ENCODE peak calls at places on chromosomes 16 and 17, in six cellular contexts. N is GM13977, C is colonic mucosa, Z is mucosa of descending colon, P is WTC11, I is cardiac fibroblast. G is an unnamed sample.

GRCh38 chr17:2024572-2025219 is 438 bp downstream of the RTN4RL1 start:
- DNase-seq in N (no peak), C (no peak), Z (no peak), P (peak), I (no peak), G (no peak)

GRCh38 chr16:841455-842060 is 41.0 kb upstream of the GNG13 start:
- DNase-seq in N (no peak), C (no peak), Z (no peak), P (no peak), I (no peak), G (no peak)

GRCh38 chr16:88539652-88540345 is 30.4 kb upstream of the ZC3H18 start:
- DNase-seq in N (no peak), C (no peak), Z (no peak), P (no peak), I (no peak), G (no peak)

GRCh38 chr16:26665166-26665939 is 401.4 kb upstream of the C16orf82 start:
- DNase-seq in N (no peak), C (no peak), Z (no peak), P (no peak), I (no peak), G (no peak)

GRCh38 chr17:57389474-57389873 is 133.2 kb downstream of the MSI2 start:
- DNase-seq in N (no peak), C (no peak), Z (no peak), P (no peak), I (no peak), G (no peak)

GRCh38 chr17:1511756-1512321 is 4.6 kb downstream of the INPP5K start:
- DNase-seq in N (no peak), C (peak), Z (peak), P (no peak), I (peak), G (no peak)

GRCh38 chr16:4664538-4665418 is 28.6 kb upstream of the NUDT16L1 start:
- DNase-seq in N (peak), C (peak), Z (peak), P (no peak), I (no peak), G (peak)

GRCh38 chr16:75398333-75398732 is 35.0 kb downstream of the CFDP1 start:
- DNase-seq in N (no peak), C (no peak), Z (no peak), P (no peak), I (no peak), G (no peak)

GRCh38 chr16:88697831-88698693 is 8.1 kb downstream of the RNF166 start:
- DNase-seq in N (no peak), C (no peak), Z (no peak), P (peak), I (no peak), G (no peak)

GRCh38 chr16:9366048-9366969 is 274.9 kb downstream of the HAPSTR1 start:
- DNase-seq in N (no peak), C (no peak), Z (no peak), P (no peak), I (no peak), G (no peak)

GRCh38 chr16:9374076-9374475 is 282.6 kb downstream of the HAPSTR1 start:
- DNase-seq in N (no peak), C (no peak), Z (no peak), P (no peak), I (no peak), G (no peak)

GRCh38 chr16:9372934-9373890 is 281.8 kb downstream of the HAPSTR1 start:
- DNase-seq in N (no peak), C (no peak), Z (no peak), P (no peak), I (no peak), G (no peak)

GRCh38 chr16:9371713-9372448 is 280.4 kb downstream of the HAPSTR1 start:
- DNase-seq in N (no peak), C (no peak), Z (no peak), P (no peak), I (no peak), G (no peak)

DNA sequence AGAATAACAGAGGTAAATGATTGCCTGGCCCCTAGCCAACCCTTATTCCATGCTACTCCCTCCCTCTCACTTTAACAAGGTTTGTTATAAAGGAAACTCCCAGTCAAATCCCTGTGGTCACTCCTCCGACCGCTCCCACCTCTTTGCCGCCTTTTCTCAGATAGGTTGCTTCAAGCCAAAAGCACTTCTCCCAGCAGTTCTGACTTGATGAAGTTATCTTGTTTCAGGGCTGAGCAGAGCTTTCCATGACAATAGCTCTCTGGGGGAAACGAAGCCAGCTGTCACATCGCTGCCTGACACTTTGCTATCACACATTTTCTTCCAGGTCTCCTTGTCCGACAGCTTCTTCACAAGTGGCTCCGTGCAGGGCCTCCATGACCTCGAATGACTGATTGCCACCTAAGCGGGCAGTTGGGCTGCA is 278.6 kb downstream of the HAPSTR1 start:
- DNase-seq in N (no peak), C (peak), Z (peak), P (no peak), I (no peak), G (no peak)
- TF ChIP-seq CTCF in N (no peak), C (no peak), Z (no peak), P (no peak), I (no peak), G (no peak)

DNA sequence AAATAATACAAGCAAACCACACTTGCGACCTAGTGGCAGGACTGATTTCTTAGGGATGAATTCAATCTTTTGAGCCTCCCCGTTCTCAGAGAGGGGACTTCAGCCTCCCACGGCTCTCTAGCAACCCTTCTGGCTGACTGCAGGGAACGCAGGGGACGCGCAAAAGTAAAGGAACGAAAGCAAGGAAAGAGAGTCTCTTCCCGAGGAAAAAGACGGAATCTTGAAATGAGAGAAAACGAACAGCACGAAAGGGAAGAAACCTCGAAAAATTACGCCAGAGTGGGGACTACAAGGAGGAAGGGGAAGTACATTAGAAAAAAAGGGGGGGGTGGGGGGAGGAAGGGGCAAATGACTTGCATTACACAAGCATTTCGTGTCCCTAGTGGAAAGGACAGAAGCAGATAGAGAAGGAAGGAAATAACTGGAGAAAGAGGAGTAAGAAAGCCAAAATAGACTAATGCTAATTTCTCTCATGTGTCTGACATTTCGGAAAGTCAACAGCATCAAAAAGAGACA is 1.2 kb downstream of the GRB2 start:
- DNase-seq in N (peak), C (peak), Z (peak), P (peak), I (peak), G (peak)
- TF ChIP-seq CTCF in N (peak), C (peak), Z (peak), P (peak), I (peak), G (peak)

GRCh38 chr16:51049678-51050378 is 101.2 kb downstream of the SALL1 start:
- DNase-seq in N (no peak), C (no peak), Z (no peak), P (no peak), I (no peak), G (no peak)
- TF ChIP-seq CTCF in N (no peak), C (no peak), Z (no peak), P (no peak), I (no peak), G (no peak)

GRCh38 chr17:79330696-79331095 is 256.1 kb downstream of the ENGASE start:
- DNase-seq in N (no peak), C (no peak), Z (no peak), P (no peak), I (no peak), G (no peak)

GRCh38 chr17:79332011-79332410 is 257.4 kb downstream of the ENGASE start:
- DNase-seq in N (no peak), C (no peak), Z (no peak), P (no peak), I (no peak), G (no peak)

GRCh38 chr17:79331492-79331891 is 256.9 kb downstream of the ENGASE start:
- DNase-seq in N (no peak), C (no peak), Z (no peak), P (no peak), I (no peak), G (no peak)

GRCh38 chr17:79326814-79327213 is 252.2 kb downstream of the ENGASE start:
- DNase-seq in N (no peak), C (no peak), Z (no peak), P (no peak), I (no peak), G (no peak)

GRCh38 chr17:79330229-79330628 is 255.6 kb downstream of the ENGASE start:
- DNase-seq in N (no peak), C (no peak), Z (no peak), P (no peak), I (no peak), G (no peak)
- TF ChIP-seq CTCF in N (no peak), C (no peak), Z (no peak), P (no peak), I (no peak), G (no peak)

DNA sequence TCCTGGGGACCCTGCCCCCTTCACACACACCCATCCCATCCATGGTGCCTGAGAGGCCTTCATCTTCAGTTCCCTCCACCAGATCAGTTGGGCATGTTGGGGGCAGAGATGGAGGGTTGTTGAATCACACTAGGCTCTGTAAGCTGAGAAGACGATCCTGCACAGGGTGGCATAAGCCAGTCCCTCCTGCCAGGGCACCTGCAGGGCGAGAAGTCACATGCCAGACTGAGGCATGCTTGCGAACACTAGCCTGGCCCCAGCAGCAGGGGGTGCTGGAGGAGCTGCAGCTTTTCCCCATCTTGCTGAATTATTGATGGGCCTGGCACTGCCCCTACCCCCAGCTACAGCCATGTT is 6.1 kb upstream of the TBX2 start:
- DNase-seq in N (no peak), C (no peak), Z (no peak), P (peak), I (no peak), G (no peak)
- TF ChIP-seq CTCF in N (peak), C (no peak), Z (no peak), P (no peak), I (peak), G (no peak)

GRCh38 chr17:43778337-43779144 is at the start of gene DUSP3:
- DNase-seq in N (peak), C (peak), Z (peak), P (peak), I (peak), G (peak)
- TF ChIP-seq CTCF in N (no peak), C (no peak), Z (no peak), P (no peak), I (no peak), G (no peak)

GRCh38 chr17:30805944-30806456 is 18.5 kb downstream of the CRLF3 start:
- DNase-seq in N (no peak), C (no peak), Z (no peak), P (no peak), I (no peak), G (no peak)
- TF ChIP-seq CTCF in N (peak), C (no peak), Z (no peak), P (no peak), I (peak), G (peak)

GRCh38 chr16:62870554-62870953 is 834.3 kb upstream of the CDH8 start:
- DNase-seq in N (no peak), C (no peak), Z (no peak), P (no peak), I (no peak), G (no peak)
- TF ChIP-seq CTCF in N (no peak), C (no peak), Z (no peak), P (no peak), I (no peak), G (no peak)

GRCh38 chr16:3623642-3624041 is 12.2 kb upstream of the SLX4 start:
- DNase-seq in N (no peak), C (no peak), Z (no peak), P (no peak), I (no peak), G (no peak)

GRCh38 chr16:3625331-3625730 is 13.9 kb upstream of the SLX4 start:
- DNase-seq in N (no peak), C (no peak), Z (no peak), P (no peak), I (no peak), G (no peak)

GRCh38 chr16:3625911-3626732 is 14.7 kb upstream of the SLX4 start:
- DNase-seq in N (no peak), C (no peak), Z (no peak), P (no peak), I (peak), G (no peak)
- TF ChIP-seq CTCF in N (peak), C (no peak), Z (no peak), P (no peak), I (no peak), G (no peak)

DNA sequence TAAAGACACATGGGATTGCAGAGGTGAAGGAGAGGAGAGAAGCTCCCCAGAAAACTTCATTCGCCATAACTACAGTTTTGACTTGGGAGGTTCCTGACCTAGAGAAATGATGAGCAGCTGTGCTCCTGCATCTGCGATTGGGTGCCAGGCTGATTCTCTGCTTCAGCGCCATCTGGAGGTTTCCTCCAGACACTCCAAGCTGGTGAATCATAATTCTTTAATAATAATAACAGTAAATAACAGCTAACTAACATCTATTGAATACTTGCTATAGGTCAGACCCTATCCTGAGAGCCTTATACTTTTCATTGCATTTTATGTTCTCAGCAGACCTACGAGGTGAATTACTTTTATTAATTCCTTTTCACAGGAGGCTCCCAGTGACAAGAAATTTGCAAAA is 575.8 kb downstream of the TOX3 start:
- DNase-seq in N (no peak), C (no peak), Z (no peak), P (peak), I (peak), G (no peak)
- TF ChIP-seq CTCF in N (no peak), C (no peak), Z (no peak), P (peak), I (peak), G (no peak)

G was measured in GM13976.